ENCODE peak calls at places on chromosomes 6 and 20, in six cellular contexts. S, U, C, P, W and T are unnamed samples.

GRCh38 chr6:119890470-119890869 is 540.9 kb upstream of the MAN1A1 start:
- DNase-seq in P (no peak), S (no peak), U (no peak), W (no peak), C (no peak), T (no peak)

GRCh38 chr6:139973602-139974373 is 599.3 kb upstream of the CITED2 start:
- DNase-seq in U (peak; percentile 40), S (no peak), W (no peak), P (no peak), C (no peak), T (no peak)

GRCh38 chr6:34506718-34507117 is 40.8 kb downstream of the PACSIN1 start:
- DNase-seq in W (no peak), U (no peak), C (no peak), S (no peak), P (no peak), T (no peak)

GRCh38 chr6:32083812-32084768 is 25.0 kb downstream of the TNXB start:
- DNase-seq in U (no peak), S (no peak), P (no peak), W (no peak), C (no peak), T (no peak)

GRCh38 chr6:142647436-142648389 is 297.3 kb downstream of the HIVEP2 start:
- DNase-seq in W (no peak), P (peak; percentile 44), U (no peak), C (peak; percentile 57), S (no peak), T (no peak)

GRCh38 chr6:127342296-127342945 is 988 bp downstream of the ECHDC1 start:
- DNase-seq in S (no peak), U (no peak), W (no peak), C (peak; percentile 85), P (peak; percentile 14), T (no peak)

GRCh38 chr6:149451361-149452061 is 33.3 kb downstream of the ZC3H12D start:
- DNase-seq in P (no peak), W (no peak), U (no peak), S (no peak), C (no peak), T (no peak)

GRCh38 chr6:110366241-110366640 is 8.1 kb upstream of the METTL24 start:
- DNase-seq in P (no peak), C (no peak), W (no peak), U (no peak), S (no peak), T (no peak)

GRCh38 chr6:15763364-15763763 is 100.5 kb upstream of the DTNBP1 start:
- DNase-seq in C (no peak), P (no peak), U (no peak), S (no peak), W (no peak), T (no peak)

GRCh38 chr20:64278319-64278681 is 22.8 kb downstream of the PCMTD2 start:
- DNase-seq in W (no peak), U (no peak), S (no peak), C (no peak), P (no peak), T (no peak)

GRCh38 chr20:64164123-64164836 is at the start of gene MYT1:
- DNase-seq in U (no peak), C (no peak), P (peak; percentile 81), S (no peak), W (no peak), T (no peak)

DNA sequence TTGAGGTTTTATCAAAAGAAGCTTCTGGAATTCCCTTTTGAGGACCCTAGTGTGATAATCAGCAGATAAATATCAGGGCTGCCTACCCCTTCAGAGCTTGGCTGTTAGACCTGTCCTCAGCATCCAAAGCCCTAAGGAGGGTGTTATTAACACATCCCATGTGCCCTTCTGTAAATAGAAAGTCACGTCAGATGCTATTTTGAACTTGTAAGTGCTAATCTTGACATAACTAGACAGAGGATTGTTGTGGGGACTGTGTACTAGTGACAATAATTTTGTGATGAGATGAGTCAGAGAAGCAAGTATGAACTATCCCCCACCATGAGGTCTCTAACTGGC is 4.9 kb upstream of the LAMA4 start:
- DNase-seq in W (no peak), U (no peak), S (no peak), P (no peak), C (no peak), T (no peak)
- TF ChIP-seq GABPA in W (no peak), U (no peak), S (no peak), P (no peak), C (no peak), T (no peak)

GRCh38 chr20:47867831-47868230 is 82.5 kb upstream of the SULF2 start:
- DNase-seq in C (no peak), U (no peak), S (no peak), W (no peak), P (no peak), T (no peak)

GRCh38 chr20:47865912-47866311 is 80.6 kb upstream of the SULF2 start:
- DNase-seq in S (no peak), P (peak; percentile 60), W (no peak), U (no peak), C (no peak), T (no peak)

GRCh38 chr20:47866480-47866879 is 81.2 kb upstream of the SULF2 start:
- DNase-seq in U (no peak), P (no peak), S (no peak), C (no peak), W (no peak), T (no peak)

GRCh38 chr20:47863531-47863930 is 78.2 kb upstream of the SULF2 start:
- DNase-seq in S (no peak), W (no peak), U (no peak), P (no peak), C (no peak), T (no peak)

DNA sequence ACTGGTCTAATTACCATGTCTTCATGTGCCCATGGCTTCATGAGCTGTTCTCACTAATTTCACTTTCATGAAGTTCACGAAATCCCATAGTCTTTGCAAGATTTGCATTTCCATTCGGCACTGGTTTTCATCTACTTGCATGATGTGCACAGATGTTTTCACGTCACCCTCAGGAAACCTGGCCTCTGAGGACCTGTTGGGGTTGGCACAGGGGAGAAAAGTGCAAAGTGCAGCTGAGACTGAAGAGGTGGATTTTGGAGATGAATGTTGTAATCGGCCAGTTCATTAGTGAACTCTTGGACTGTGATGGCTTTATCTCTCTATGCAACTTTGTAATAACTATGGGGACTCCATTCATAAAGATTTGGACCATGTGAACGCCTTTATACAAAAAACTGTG is 80.2 kb upstream of the SULF2 start:
- DNase-seq in U (no peak), W (no peak), P (no peak), C (peak; percentile 42), S (no peak), T (no peak)
- H3K4me3 ChIP-seq in U (no peak overlapping the region), W (no peak overlapping the region), P (no peak overlapping the region), C (no peak overlapping the region), S (no peak overlapping the region), T (no peak overlapping the region)

DNA sequence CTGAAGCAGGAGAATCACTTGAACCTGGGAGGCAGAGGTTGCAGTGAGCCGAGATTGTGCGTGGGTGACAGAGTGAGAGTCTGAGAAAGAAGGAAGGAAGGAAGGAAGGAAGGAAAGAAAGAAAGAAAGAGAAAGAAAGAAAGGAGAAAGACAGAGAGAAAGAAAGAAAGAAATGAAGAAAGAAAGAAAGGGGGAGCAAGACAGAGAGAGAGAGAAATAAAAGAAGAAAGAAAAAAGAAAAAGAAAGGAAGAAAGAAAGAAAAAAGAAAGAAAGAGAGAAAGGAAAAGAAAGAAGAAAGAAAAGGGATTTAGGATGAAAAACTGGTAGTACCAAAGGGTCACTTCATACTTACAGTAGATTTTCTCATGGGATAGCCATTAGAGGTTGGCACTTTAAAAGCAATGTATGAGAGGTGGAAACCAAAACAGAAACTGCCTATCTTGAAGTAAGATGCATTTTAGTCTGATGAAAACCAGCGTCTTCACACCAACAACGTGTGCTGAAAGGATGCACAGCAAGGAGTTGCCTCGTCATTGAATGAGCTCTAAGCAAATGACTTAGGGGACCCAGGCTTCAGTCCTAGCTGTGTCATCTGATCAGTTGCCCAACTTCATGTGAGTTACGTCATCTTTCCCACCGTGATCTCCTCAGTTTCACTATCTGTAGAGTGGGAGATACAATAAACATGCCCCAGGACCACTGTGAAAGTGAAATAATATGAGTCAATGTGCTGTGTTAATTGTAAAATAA is 133.9 kb upstream of the NEDD9 start:
- DNase-seq in P (no peak), S (no peak), C (no peak), W (peak; percentile 89), U (no peak), T (peak; percentile 42)
- TF ChIP-seq POLR2AphosphoS5 in P (no peak), S (no peak), C (no peak), W (peak; percentile 55), U (no peak), T (no peak)

DNA sequence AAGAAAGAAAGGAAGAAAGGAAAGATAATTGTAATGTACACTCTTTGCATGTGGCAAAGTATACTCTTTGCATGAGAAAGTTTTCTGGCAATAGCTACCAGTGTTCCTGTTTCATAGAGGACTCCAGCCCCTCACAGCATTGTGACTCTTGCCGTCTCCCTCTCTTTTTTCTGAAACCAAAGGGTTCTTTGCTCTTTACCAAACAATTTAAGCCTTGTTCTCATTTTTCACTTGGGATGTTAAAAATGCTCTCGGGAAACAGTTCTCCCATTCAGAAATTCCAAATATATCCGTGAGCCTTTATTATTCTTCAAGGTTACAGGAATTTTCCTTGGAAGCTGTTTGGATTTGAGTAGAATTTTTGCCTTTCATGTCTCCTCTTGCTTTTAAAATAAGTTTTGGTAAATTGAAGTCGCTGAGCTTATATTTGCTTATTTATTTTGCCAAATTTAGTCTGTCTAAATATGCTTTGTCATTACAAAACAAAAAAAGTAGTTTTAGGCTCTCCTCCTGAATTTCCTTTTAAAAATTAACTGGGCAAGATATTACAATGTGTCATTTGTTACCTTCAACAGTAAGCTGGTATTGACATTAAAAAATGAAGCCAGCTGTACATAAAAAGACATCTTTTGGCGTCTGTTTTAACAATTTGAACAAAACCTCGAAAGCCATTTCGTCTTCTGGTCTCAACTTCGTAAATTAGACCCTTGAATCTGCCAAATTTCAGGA is 103.8 kb upstream of the ARMC2 start:
- DNase-seq in C (peak; percentile 23), S (no peak), P (no peak), W (no peak), U (no peak), T (no peak)
- TF ChIP-seq GABPA in C (no peak), S (no peak), P (no peak), W (no peak), U (no peak), T (no peak)

DNA sequence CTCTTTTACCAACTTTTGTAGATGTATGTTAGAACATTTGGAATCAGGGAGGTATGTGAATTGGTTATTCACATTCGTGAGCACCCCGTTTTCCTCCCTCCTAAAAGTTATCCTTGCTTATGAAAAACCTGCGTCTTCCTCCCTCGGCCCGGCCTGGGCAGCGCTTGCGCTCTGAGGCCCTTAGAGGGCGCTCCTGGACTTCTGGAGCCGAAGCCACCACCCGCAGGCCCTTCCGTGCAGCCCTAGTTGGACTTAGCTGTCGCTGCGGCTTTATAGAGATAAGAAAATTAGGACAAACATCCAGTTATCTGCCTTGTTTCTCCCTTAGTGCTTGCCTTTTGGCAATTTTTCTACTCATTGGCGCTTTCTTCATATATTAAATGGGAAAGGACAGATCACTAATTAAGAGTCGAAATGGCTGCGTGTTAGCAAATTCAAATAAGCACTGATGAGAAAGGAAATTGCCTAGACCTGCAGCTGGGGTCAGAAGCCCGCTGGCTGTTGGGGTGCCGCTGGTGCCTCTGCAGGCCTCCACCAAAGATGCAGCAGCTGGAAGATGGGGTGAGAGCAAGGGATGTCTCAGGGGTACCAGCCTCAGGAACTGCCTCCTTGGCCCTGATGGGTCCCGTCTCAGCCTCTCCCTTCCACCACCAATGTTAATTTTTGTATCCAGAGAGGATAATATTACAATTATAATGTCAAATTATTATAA is 5.2 kb downstream of the FNDC1 start:
- DNase-seq in C (peak; percentile 46), W (peak; percentile 2), U (peak; percentile 81), S (no peak), P (peak; percentile 82), T (peak; percentile 18)
- H3K4me3 ChIP-seq in C (no peak overlapping the region), W (no peak overlapping the region), U (no peak overlapping the region), S (no peak overlapping the region), P (no peak overlapping the region), T (no peak overlapping the region)